ENCODE peak calls at places on chromosomes 16 and 17, in six cellular contexts. Q, G, V, A, C and R are unnamed samples.

GRCh38 chr17:38428150-38428642 is at the start of gene ARHGAP23:
- DNase-seq in Q (peak; percentile 69), G (no peak), V (peak; percentile 89), A (peak; percentile 64), C (peak; percentile 60), R (no peak)

GRCh38 chr17:67360880-67361279 is 5.5 kb downstream of the PSMD12 start:
- DNase-seq in Q (no peak), G (no peak), V (no peak), A (no peak), C (no peak), R (no peak)

GRCh38 chr16:81738831-81739496 is 40.1 kb upstream of the PLCG2 start:
- DNase-seq in Q (no peak), G (peak; percentile 68), V (peak; percentile 75), A (peak; percentile 63), C (no peak), R (peak; percentile 87)

GRCh38 chr17:80103061-80103481 is 1.7 kb downstream of the GAA start:
- DNase-seq in Q (no peak), G (no peak), V (no peak), A (no peak), C (no peak), R (no peak)

GRCh38 chr16:28308794-28309535 is 16.6 kb downstream of the SBK1 start:
- DNase-seq in Q (no peak), G (no peak), V (no peak), A (no peak), C (no peak), R (no peak)

GRCh38 chr17:44221072-44221861 is 1.8 kb upstream of the UBTF start:
- DNase-seq in Q (peak; percentile 72), G (peak; percentile 89), V (peak; percentile 90), A (peak; percentile 84), C (peak; percentile 82), R (peak; percentile 93)

GRCh38 chr17:3935140-3935542 is 18.9 kb upstream of the P2RX1 start:
- DNase-seq in Q (no peak), G (peak; percentile 81), V (no peak), A (peak; percentile 78), C (peak; percentile 84), R (peak; percentile 36)

GRCh38 chr17:75795820-75796607 is 11.4 kb downstream of the UNK start:
- DNase-seq in Q (no peak), G (no peak), V (peak; percentile 32), A (no peak), C (no peak), R (no peak)

GRCh38 chr17:35653619-35654361 is 66.7 kb downstream of the AP2B1 start:
- DNase-seq in Q (no peak), G (no peak), V (no peak), A (peak; percentile 17), C (no peak), R (no peak)

GRCh38 chr16:26464576-26465266 is 602.0 kb upstream of the C16orf82 start:
- DNase-seq in Q (no peak), G (no peak), V (no peak), A (no peak), C (no peak), R (no peak)

GRCh38 chr17:34370376-34370996 is 7.5 kb upstream of the CCL1 start:
- DNase-seq in Q (no peak), G (no peak), V (no peak), A (no peak), C (no peak), R (peak; percentile 34)

GRCh38 chr17:32483451-32484019 is 3.3 kb upstream of the CDK5R1 start:
- DNase-seq in Q (peak; percentile 59), G (peak; percentile 51), V (peak; percentile 81), A (peak; percentile 75), C (peak; percentile 69), R (no peak)

DNA sequence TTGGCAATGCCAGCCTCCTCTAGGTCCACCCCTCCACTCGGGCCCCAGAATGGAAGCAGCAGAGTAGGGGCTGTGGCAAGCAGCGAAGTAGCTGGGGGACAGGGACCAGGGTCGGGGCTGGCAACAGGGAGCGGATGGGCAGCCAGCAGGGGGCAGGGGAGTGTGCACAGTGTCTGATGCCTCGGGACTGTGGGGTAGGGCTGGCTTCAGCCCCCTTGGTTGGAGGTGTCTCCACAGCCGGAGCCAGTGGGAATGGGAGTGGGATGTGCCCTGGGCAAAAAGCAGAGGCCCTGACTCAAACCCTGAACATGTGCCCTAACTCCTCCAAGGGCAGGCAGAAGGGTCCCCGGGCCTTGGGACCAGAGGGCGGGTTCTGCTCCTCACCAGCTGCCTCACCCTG is 18.5 kb upstream of the ARHGAP27 start:
- DNase-seq in Q (no peak), G (no peak), V (peak; percentile 52), A (no peak), C (peak; percentile 7), R (no peak)
- TF ChIP-seq CTCF in Q (no peak), G (no peak), V (no peak), A (no peak), C (no peak), R (no peak)

GRCh38 chr16:72588554-72588953 is 416.6 kb upstream of the PMFBP1 start:
- DNase-seq in Q (no peak), G (no peak), V (no peak), A (no peak), C (no peak), R (no peak)
- TF ChIP-seq POLR2A in Q (no peak), G (no peak), V (no peak), A (no peak), C (no peak), R (no peak)

GRCh38 chr17:72599891-72600290 is 479.1 kb downstream of the SOX9 start:
- DNase-seq in Q (no peak), G (no peak), V (no peak), A (no peak), C (no peak), R (no peak)

GRCh38 chr17:72600934-72601333 is 480.1 kb downstream of the SOX9 start:
- DNase-seq in Q (no peak), G (no peak), V (no peak), A (no peak), C (no peak), R (no peak)

GRCh38 chr17:72598705-72599104 is 477.9 kb downstream of the SOX9 start:
- DNase-seq in Q (no peak), G (no peak), V (no peak), A (no peak), C (no peak), R (no peak)

GRCh38 chr17:72594248-72594647 is 473.4 kb downstream of the SOX9 start:
- DNase-seq in Q (no peak), G (no peak), V (no peak), A (no peak), C (no peak), R (no peak)

GRCh38 chr17:72597354-72598087 is 476.7 kb downstream of the SOX9 start:
- DNase-seq in Q (no peak), G (no peak), V (no peak), A (no peak), C (no peak), R (no peak)
- TF ChIP-seq CTCF in Q (no peak), G (no peak), V (no peak), A (no peak), C (no peak), R (no peak)

DNA sequence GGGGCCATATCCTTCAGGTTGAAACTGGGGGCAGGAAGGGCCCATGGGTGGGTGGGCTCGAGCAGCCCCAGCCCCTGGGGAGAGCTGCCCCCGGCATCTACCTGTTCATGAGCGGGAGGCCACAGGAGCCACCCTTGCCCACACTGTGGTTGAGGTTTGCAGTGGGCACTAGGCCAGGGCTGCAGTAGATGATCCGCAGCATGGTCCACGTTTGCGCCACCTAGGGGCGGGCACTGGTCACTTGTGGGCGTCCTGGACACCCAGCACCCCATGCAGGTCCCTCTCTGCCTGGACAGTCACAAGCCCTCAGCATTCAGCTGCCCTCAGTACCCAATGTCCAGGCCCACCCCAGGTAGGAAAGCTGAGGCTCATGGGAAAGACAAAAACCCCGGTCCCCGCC is 1.8 kb upstream of the JMJD8 start:
- DNase-seq in Q (no peak), G (peak; percentile 71), V (no peak), A (peak; percentile 65), C (no peak), R (no peak)
- TF ChIP-seq POLR2A in Q (no peak), G (no peak), V (no peak), A (no peak), C (no peak), R (no peak)

GRCh38 chr16:57507414-57508083 is 21.3 kb upstream of the DOK4 start:
- DNase-seq in Q (no peak), G (no peak), V (peak; percentile 41), A (no peak), C (no peak), R (no peak)

GRCh38 chr16:57504491-57504890 is 18.2 kb upstream of the DOK4 start:
- DNase-seq in Q (no peak), G (no peak), V (no peak), A (no peak), C (no peak), R (no peak)

GRCh38 chr16:57504001-57504400 is 17.7 kb upstream of the DOK4 start:
- DNase-seq in Q (no peak), G (no peak), V (no peak), A (no peak), C (no peak), R (no peak)

GRCh38 chr16:57503366-57503765 is 17.1 kb upstream of the DOK4 start:
- DNase-seq in Q (no peak), G (no peak), V (peak; percentile 38), A (no peak), C (no peak), R (no peak)

DNA sequence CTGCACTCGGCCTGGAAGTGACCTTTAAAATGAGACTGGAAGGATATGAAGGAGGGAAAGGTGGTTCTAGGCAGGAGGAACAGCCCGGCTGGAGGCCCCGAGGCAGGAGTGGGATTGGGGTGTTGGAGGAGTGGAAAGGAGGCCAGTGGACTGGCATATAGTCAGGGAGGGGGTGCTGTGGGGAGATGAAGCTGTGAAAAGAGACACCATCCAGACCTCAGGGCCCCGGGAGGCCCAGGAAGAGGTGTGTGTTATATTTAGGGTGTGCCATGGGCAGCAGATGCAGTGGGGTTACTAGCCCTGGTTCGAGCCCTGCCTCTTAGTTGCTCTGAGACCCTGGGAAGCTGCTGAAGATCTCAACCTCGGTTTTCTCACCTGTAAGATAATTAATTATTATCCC is 18.9 kb upstream of the DOK4 start:
- DNase-seq in Q (no peak), G (no peak), V (peak; percentile 24), A (no peak), C (no peak), R (no peak)
- TF ChIP-seq CTCF in Q (no peak), G (no peak), V (no peak), A (no peak), C (no peak), R (no peak)

GRCh38 chr16:56938664-56939513 is 6.9 kb downstream of the HERPUD1 start:
- DNase-seq in Q (no peak), G (no peak), V (peak; percentile 34), A (no peak), C (no peak), R (no peak)
- TF ChIP-seq POLR2A in Q (no peak), G (peak; percentile 14), V (no peak), A (no peak), C (no peak), R (no peak)